ENCODE peak calls at places on chromosomes 2 and 18, in seven cellular contexts. G is GM12865, Q is sigmoid colon, Z is astrocyte of the spinal cord, I is cardiac fibroblast, V is PC-3, W is lower leg skin. J is an unnamed sample.

GRCh38 chr2:24515335-24515734 is 24.3 kb downstream of the NCOA1 start:
- DNase-seq in G (no peak), Q (no peak), Z (no peak), I (no peak), V (peak; percentile 67), W (no peak), J (peak; percentile 7)

GRCh38 chr2:36482576-36483214 is 115.3 kb downstream of the FEZ2 start:
- DNase-seq in G (no peak), Q (no peak), Z (peak; percentile 76), I (peak; percentile 70), V (peak; percentile 80), W (no peak), J (no peak)

GRCh38 chr2:136538489-136538888 is 226.9 kb upstream of the THSD7B start:
- DNase-seq in G (no peak), Q (no peak), Z (no peak), I (no peak), V (no peak), W (no peak), J (no peak)

GRCh38 chr2:70855679-70856078 is 20.1 kb upstream of the CD207 start:
- DNase-seq in G (no peak), Q (no peak), Z (no peak), I (no peak), V (no peak), W (no peak), J (peak; percentile 35)

GRCh38 chr18:45559258-45559657 is 56.0 kb upstream of the SLC14A2 start:
- DNase-seq in G (no peak), Q (no peak), Z (no peak), I (no peak), V (no peak), W (no peak), J (no peak)

GRCh38 chr2:240930096-240930630 is 24.0 kb downstream of the CROCC2 start:
- DNase-seq in G (no peak), Q (peak; percentile 36), Z (no peak), I (no peak), V (no peak), W (peak; percentile 82), J (no peak)

GRCh38 chr2:28366496-28367282 is 26.0 kb upstream of the FOSL2 start:
- DNase-seq in G (no peak), Q (no peak), Z (no peak), I (peak; percentile 72), V (peak; percentile 15), W (no peak), J (no peak)

GRCh38 chr2:11071207-11071606 is 84.1 kb upstream of the SLC66A3 start:
- DNase-seq in G (peak; percentile 28), Q (no peak), Z (no peak), I (peak; percentile 40), V (no peak), W (peak; percentile 70), J (no peak)

GRCh38 chr2:37641582-37642111 is 29.8 kb downstream of the CDC42EP3 start:
- DNase-seq in G (no peak), Q (no peak), Z (peak; percentile 75), I (no peak), V (peak; percentile 41), W (no peak), J (peak; percentile 89)

GRCh38 chr18:74963820-74964446 is 245.0 kb downstream of the PTGR3 start:
- DNase-seq in G (peak; percentile 56), Q (no peak), Z (peak; percentile 65), I (peak; percentile 65), V (peak; percentile 63), W (no peak), J (peak; percentile 60)

GRCh38 chr2:42071762-42072161 is 23.9 kb downstream of the PKDCC start:
- DNase-seq in G (no peak), Q (no peak), Z (no peak), I (no peak), V (no peak), W (no peak), J (peak; percentile 12)

GRCh38 chr18:74388227-74388626 is 68.9 kb downstream of the DIPK1C start:
- DNase-seq in G (no peak), Q (no peak), Z (no peak), I (no peak), V (no peak), W (peak; percentile 76), J (no peak)

GRCh38 chr2:45130758-45131157 is 121.5 kb upstream of the SIX2 start:
- DNase-seq in G (no peak), Q (no peak), Z (no peak), I (no peak), V (peak; percentile 32), W (no peak), J (no peak)

GRCh38 chr2:99697811-99698568 is 208.2 kb upstream of the REV1 start:
- DNase-seq in G (no peak), Q (no peak), Z (peak; percentile 92), I (peak; percentile 48), V (peak; percentile 19), W (no peak), J (peak; percentile 61)

DNA sequence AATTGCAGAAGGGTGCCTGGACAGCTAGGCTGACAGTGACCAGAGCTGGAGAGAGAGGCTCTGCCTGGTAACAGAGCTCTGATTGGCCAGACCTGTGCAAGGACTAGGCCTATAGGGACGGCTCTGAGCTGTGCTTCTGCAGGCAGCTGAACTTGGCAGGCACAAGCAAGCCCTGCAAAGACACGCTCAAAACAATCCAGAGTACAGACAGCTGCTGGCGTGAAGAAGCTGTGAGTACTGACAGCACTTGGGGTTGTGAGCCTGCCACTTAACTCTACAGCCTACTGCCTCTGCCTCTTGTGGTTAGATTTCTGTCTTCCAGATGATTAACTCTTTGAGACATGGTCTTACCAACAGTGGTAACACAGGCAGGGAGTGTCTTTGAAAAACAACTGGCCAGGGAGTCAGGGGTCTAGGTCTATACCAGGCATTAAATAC is 568.6 kb downstream of the TNS1 start:
- DNase-seq in G (peak; percentile 92), Q (peak; percentile 98), Z (peak; percentile 95), I (peak; percentile 98), V (peak; percentile 84), W (peak; percentile 93), J (peak; percentile 95)
- H3K4me3 ChIP-seq in G (no peak overlapping the region), Q (peak overlapping the region; percentile 5), Z (no peak overlapping the region), I (no peak overlapping the region), V (no peak overlapping the region), W (no peak overlapping the region), J (peak overlapping the region; percentile 23)

GRCh38 chr2:150909613-150910012 is 352.1 kb downstream of the RBM43 start:
- DNase-seq in G (no peak), Q (no peak), Z (no peak), I (no peak), V (peak; percentile 9), W (no peak), J (no peak)
- TF ChIP-seq CTCF in G (peak; percentile 3), Q (no peak), Z (peak; percentile 13), I (peak; percentile 7), V (no peak), W (no peak), J (no peak)

GRCh38 chr2:217787160-217787877 is 215.5 kb downstream of the TNS1 start:
- DNase-seq in G (no peak), Q (no peak), Z (no peak), I (no peak), V (no peak), W (no peak), J (no peak)
- H3K4me3 ChIP-seq in G (no peak overlapping the region), Q (no peak overlapping the region), Z (no peak overlapping the region), I (no peak overlapping the region), V (no peak overlapping the region), W (no peak overlapping the region), J (no peak overlapping the region)

GRCh38 chr2:20103514-20103913 is 52.1 kb upstream of the LAPTM4A start:
- DNase-seq in G (peak; percentile 33), Q (no peak), Z (no peak), I (peak; percentile 26), V (peak; percentile 59), W (no peak), J (peak; percentile 63)
- TF ChIP-seq CTCF in G (peak; percentile 21), Q (no peak), Z (peak; percentile 22), I (peak; percentile 29), V (peak; percentile 61), W (no peak), J (no peak)

DNA sequence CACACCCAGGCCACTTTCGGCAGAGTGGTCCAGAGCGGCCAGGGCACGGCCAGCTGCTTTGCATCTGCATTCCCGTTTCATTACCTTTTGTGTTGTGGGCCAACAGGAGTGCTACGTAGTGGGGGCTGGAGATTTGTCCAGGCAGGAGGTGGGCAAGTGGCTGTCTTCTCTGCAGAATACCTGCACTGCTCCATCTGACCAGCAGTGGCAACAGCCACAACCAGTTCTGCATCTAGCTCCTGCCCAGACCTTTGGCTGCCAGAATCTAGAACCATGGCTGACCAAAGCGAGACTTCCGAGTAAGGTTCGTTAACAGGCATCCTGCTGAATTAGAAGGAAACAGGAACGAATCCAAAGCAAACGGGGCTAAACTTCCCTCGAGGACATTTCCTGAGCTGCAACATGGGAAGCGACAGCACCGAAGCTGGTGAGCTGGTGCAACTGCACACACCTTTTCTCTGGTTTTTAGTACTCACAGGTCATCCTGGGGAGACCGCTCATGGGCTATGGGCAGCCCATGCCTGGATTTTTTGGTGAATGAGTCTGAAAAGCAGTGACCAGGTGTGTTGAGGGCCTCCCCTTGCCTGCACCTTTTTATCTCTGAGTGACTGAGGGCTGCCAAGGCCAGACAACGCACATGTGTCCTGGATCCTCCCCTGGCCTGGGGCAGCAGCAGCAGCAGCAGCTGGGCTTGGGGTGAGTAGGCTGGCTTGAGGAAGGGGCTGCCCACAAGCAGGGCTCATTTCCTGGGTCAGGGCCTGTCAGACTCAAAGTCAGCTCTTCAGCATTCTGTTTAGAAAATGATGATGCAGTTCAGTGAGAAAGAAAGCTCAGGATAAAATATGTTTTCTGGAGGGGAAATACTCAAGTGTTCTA is 10.6 kb downstream of the GDF7 start:
- DNase-seq in G (peak; percentile 63), Q (no peak), Z (no peak), I (no peak), V (peak; percentile 21), W (peak; percentile 79), J (no peak)
- H3K4me3 ChIP-seq in G (peak overlapping the region; percentile 25), Q (no peak overlapping the region), Z (no peak overlapping the region), I (no peak overlapping the region), V (no peak overlapping the region), W (no peak overlapping the region), J (no peak overlapping the region)

GRCh38 chr18:11946756-11947155 is 34.6 kb upstream of the IMPA2 start:
- DNase-seq in G (no peak), Q (peak; percentile 78), Z (peak; percentile 81), I (peak; percentile 69), V (peak; percentile 15), W (no peak), J (no peak)

GRCh38 chr18:11947214-11948119 is 33.8 kb upstream of the IMPA2 start:
- DNase-seq in G (peak; percentile 86), Q (peak; percentile 98), Z (peak; percentile 96), I (peak; percentile 99), V (peak; percentile 78), W (peak; percentile 98), J (peak; percentile 98)

GRCh38 chr18:11948852-11949523 is 32.3 kb upstream of the IMPA2 start:
- DNase-seq in G (no peak), Q (no peak), Z (peak; percentile 24), I (peak; percentile 41), V (no peak), W (no peak), J (peak; percentile 26)

DNA sequence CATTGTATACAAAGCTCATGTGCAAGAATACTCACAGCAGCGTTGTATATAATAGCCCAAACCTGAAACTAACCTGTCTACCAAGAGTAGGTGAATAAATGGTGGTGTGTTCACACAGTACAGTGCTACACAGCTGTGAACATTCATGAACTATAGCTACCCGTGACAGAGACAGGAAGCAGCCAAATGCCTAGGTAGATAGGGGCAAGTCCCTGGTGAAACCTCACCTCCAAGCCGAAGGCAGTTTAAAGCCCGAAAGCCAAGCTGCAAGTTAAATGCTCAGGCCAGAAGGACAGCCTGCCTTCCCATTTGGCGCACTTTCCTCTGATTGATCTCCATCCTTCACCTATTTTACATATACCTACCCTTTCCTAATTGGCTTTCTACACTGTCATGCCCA is 36.5 kb upstream of the IMPA2 start:
- DNase-seq in G (no peak), Q (no peak), Z (no peak), I (no peak), V (no peak), W (no peak), J (no peak)
- TF ChIP-seq CTCF in G (no peak), Q (no peak), Z (no peak), I (no peak), V (no peak), W (no peak), J (no peak)

J was measured in foreskin fibroblast.